ENCODE peak calls at places on chromosomes 4 and X, in ten cellular contexts. R is naive thymus-derived CD4-positive, alpha-beta T cell; Z is AG20443; Q is caudate nucleus; T is activated CD8-positive, alpha-beta memory T cell treated with anti-CD3 and anti-CD28 coated beads for 48 hours; S is germinal center; F is GM04503; V is Calu3; L is NB4; O is mucosa of descending colon. K is an unnamed sample.

GRCh38 chr4:176838611-176839411 is 46.1 kb upstream of the VEGFC start:
- DNase-seq in F (peak), V (no peak), Z (peak), Q (no peak), T (no peak), S (no peak), L (no peak), O (no peak), R (no peak), K (no peak)

GRCh38 chr4:112075129-112075753 is 70.0 kb upstream of the FAM241A start:
- DNase-seq in R (peak), T (no peak), F (peak), L (peak), Q (no peak), V (peak), O (peak), S (peak), Z (peak), K (peak)

GRCh38 chr4:111360906-111361305 is 738.0 kb upstream of the PITX2 start:
- DNase-seq in Q (no peak), R (no peak), T (no peak), F (no peak), V (no peak), L (no peak), O (no peak), S (no peak), Z (no peak), K (no peak)

GRCh38 chr4:38177792-38178665 is 217.8 kb downstream of the PTTG2 start:
- DNase-seq in R (peak), L (peak), S (no peak), F (no peak), Q (no peak), V (no peak), O (peak), T (no peak), Z (peak), K (no peak)

GRCh38 chrX:111095974-111096870 is at the start of gene PAK3:
- DNase-seq in V (peak), Q (peak), Z (peak), O (peak), F (no peak), L (no peak), T (no peak), S (peak), R (peak), K (no peak)

GRCh38 chr4:6657242-6658203 is 17.0 kb downstream of the MRFAP1 start:
- DNase-seq in T (no peak), F (no peak), O (no peak), Q (no peak), Z (no peak), L (no peak), R (no peak), V (no peak), S (no peak), K (no peak)

GRCh38 chr4:182346675-182347375 is 103.6 kb downstream of the TENM3 start:
- DNase-seq in V (no peak), O (no peak), L (no peak), F (no peak), Z (no peak), R (no peak), S (no peak), T (no peak), Q (no peak), K (no peak)

GRCh38 chr4:140094701-140095420 is 59.1 kb downstream of the MAML3 start:
- DNase-seq in Q (peak), L (peak), S (peak), Z (no peak), O (peak), R (peak), V (no peak), F (no peak), T (no peak), K (peak)

GRCh38 chr4:168551945-168552695 is 55.3 kb downstream of the PALLD start:
- DNase-seq in Q (no peak), R (peak), L (peak), F (no peak), V (no peak), Z (no peak), T (no peak), O (no peak), S (no peak), K (no peak)

GRCh38 chr4:146472404-146472803 is 49.3 kb downstream of the SLC10A7 start:
- DNase-seq in R (no peak), T (no peak), V (no peak), F (no peak), S (no peak), O (no peak), L (no peak), Z (no peak), Q (no peak), K (no peak)

K was measured in HT-29.